ENCODE peak calls at places on chromosomes 11 and 22, in eight cellular contexts. Q is IMR-90, F is lung, G is cardiac muscle cell, X is pancreas, Y is mucosa of descending colon, U is dorsolateral prefrontal cortex, M is fibroblast of the aortic adventitia. K is an unnamed sample.

GRCh38 chr11:469684-470667 is 19.9 kb downstream of the PTDSS2 start:
- DNase-seq in Q (peak; percentile 81), F (peak; percentile 75), G (no peak), X (no peak), Y (peak; percentile 69), U (peak; percentile 78), M (peak; percentile 86), K (peak; percentile 52)

GRCh38 chr22:37932401-37932800 is 21.0 kb downstream of the C22orf23 start:
- DNase-seq in Q (no peak), F (no peak), G (no peak), X (no peak), Y (no peak), U (no peak), M (no peak), K (no peak)

GRCh38 chr22:48782817-48783511 is 1044.7 kb downstream of the BRD1 start:
- DNase-seq in Q (no peak), F (peak; percentile 16), G (no peak), X (no peak), Y (no peak), U (no peak), M (no peak), K (no peak)

GRCh38 chr11:3000032-3000961 is 8.2 kb upstream of the NAP1L4 start:
- DNase-seq in Q (peak; percentile 60), F (no peak), G (peak; percentile 68), X (peak; percentile 75), Y (peak; percentile 60), U (peak; percentile 97), M (peak; percentile 46), K (peak; percentile 83)

GRCh38 chr11:16606784-16607674 is 131.4 kb upstream of the C11orf58 start:
- DNase-seq in Q (peak; percentile 41), F (peak; percentile 51), G (peak; percentile 60), X (peak; percentile 43), Y (no peak), U (no peak), M (no peak), K (peak; percentile 30)

GRCh38 chr22:41745968-41746367 is 46.7 kb downstream of the MEI1 start:
- DNase-seq in Q (no peak), F (no peak), G (no peak), X (no peak), Y (no peak), U (no peak), M (no peak), K (no peak)

GRCh38 chr22:30930228-30930627 is 38.3 kb downstream of the MORC2 start:
- DNase-seq in Q (no peak), F (no peak), G (no peak), X (no peak), Y (no peak), U (no peak), M (no peak), K (no peak)

GRCh38 chr11:44611687-44612437 is 46.4 kb downstream of the CD82 start:
- DNase-seq in Q (no peak), F (no peak), G (no peak), X (no peak), Y (peak; percentile 29), U (no peak), M (no peak), K (no peak)

GRCh38 chr11:35012467-35013191 is 96.2 kb downstream of the PDHX start:
- DNase-seq in Q (no peak), F (no peak), G (no peak), X (no peak), Y (no peak), U (no peak), M (no peak), K (no peak)

GRCh38 chr22:35887296-35887875 is 141.2 kb downstream of the RBFOX2 start:
- DNase-seq in Q (peak; percentile 74), F (no peak), G (no peak), X (no peak), Y (no peak), U (no peak), M (no peak), K (peak; percentile 28)

GRCh38 chr22:36012332-36012731 is 16.3 kb downstream of the RBFOX2 start:
- DNase-seq in Q (peak; percentile 32), F (no peak), G (no peak), X (no peak), Y (no peak), U (no peak), M (no peak), K (no peak)

GRCh38 chr11:64742940-64743590 is 877 bp downstream of the RASGRP2 start:
- DNase-seq in Q (no peak), F (peak; percentile 79), G (peak; percentile 80), X (peak; percentile 56), Y (peak; percentile 73), U (no peak), M (no peak), K (no peak)

GRCh38 chr11:126361400-126361799 is 5.9 kb downstream of the ST3GAL4 start:
- DNase-seq in Q (no peak), F (no peak), G (no peak), X (no peak), Y (no peak), U (no peak), M (no peak), K (no peak)

GRCh38 chr22:30078320-30079311 is 1.6 kb upstream of the HORMAD2 start:
- DNase-seq in Q (no peak), F (peak; percentile 56), G (no peak), X (no peak), Y (no peak), U (peak; percentile 47), M (no peak), K (no peak)

GRCh38 chr22:28075260-28075981 is 156.4 kb upstream of the PITPNB start:
- DNase-seq in Q (peak; percentile 91), F (peak; percentile 62), G (no peak), X (peak; percentile 45), Y (peak; percentile 29), U (no peak), M (peak; percentile 84), K (peak; percentile 79)

GRCh38 chr22:24554316-24555159 is at the start of gene GUCD1:
- DNase-seq in Q (peak; percentile 41), F (no peak), G (peak; percentile 31), X (peak; percentile 45), Y (peak; percentile 65), U (peak; percentile 36), M (peak; percentile 43), K (peak; percentile 27)

GRCh38 chr11:44110231-44110679 is 14.8 kb downstream of the EXT2 start:
- DNase-seq in Q (peak; percentile 40), F (peak; percentile 43), G (peak; percentile 70), X (no peak), Y (peak; percentile 76), U (peak; percentile 50), M (peak; percentile 50), K (peak; percentile 49)

GRCh38 chr11:130478204-130478701 is 29.8 kb downstream of the ADAMTS15 start:
- DNase-seq in Q (peak; percentile 95), F (peak; percentile 68), G (peak; percentile 37), X (no peak), Y (peak; percentile 47), U (no peak), M (peak; percentile 98), K (peak; percentile 87)

GRCh38 chr11:95762513-95762912 is 27.1 kb downstream of the FAM76B start:
- DNase-seq in Q (peak; percentile 19), F (no peak), G (no peak), X (no peak), Y (no peak), U (no peak), M (peak; percentile 10), K (peak; percentile 8)

GRCh38 chr11:64093233-64094039 is 57.7 kb downstream of the FLRT1 start:
- DNase-seq in Q (no peak), F (no peak), G (no peak), X (no peak), Y (no peak), U (no peak), M (no peak), K (no peak)

DNA sequence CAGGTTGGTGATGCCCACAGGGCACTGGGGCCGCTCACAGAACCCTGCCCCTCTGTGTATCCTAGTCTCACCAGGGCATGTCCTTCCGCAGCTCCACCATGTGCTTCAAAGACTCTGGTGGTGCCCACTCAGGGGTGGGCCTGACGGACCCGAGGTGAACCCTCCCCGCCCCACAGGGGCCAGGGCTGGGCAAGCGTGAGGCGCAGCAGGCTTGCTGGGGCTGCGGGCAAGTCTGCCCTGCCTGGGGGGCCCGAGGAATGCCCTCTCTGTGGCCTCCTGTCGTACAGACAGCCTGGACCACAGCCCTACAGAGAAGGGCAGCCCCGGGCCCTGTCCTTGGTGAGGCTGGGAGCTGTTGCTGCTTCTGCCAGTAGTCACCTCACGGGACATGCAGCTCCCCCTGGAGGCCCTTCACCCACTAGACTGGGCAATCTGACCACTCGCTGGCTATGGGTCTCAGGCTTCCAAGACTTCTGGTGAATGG is 40.2 kb downstream of the TBX1 start:
- DNase-seq in Q (peak; percentile 25), F (no peak), G (peak; percentile 57), X (no peak), Y (no peak), U (no peak), M (peak; percentile 25), K (peak; percentile 26)
- TF ChIP-seq CTCF in Q (peak; percentile 43), F (no peak), G (peak; percentile 43), X (no peak), Y (no peak), U (no peak), M (peak; percentile 34), K (peak; percentile 57)

DNA sequence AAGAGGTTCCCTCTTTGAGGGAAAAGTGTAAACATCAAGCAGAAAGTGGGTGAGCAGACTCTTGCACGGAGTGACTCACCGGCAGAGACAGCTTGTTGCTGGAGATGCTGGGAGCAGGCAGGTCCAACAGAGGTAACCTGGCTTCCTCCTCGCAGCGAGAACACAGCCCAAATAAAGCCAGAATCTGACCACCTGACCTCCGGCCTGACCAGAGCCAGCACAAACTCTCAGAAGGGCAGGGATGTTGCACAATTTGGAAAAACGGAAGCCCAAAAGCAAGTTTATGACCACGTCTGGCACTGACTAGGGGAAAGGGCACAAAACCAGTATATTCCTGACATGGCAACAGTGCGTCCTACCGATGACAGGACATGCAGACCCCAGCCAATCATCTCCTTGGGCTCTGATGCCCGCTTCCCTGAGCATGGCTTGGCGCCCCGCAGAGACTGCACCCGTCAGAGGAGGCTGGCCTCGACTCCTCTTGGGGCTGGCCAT is 5.4 kb downstream of the SMCO4 start:
- DNase-seq in Q (peak; percentile 47), F (peak; percentile 72), G (no peak), X (peak; percentile 29), Y (no peak), U (peak; percentile 39), M (no peak), K (no peak)
- H3K4me3 ChIP-seq in Q (no peak overlapping the region), F (no peak overlapping the region), G (no peak overlapping the region), X (no peak overlapping the region), Y (no peak overlapping the region), U (no peak overlapping the region), M (no peak overlapping the region), K (no peak overlapping the region)

DNA sequence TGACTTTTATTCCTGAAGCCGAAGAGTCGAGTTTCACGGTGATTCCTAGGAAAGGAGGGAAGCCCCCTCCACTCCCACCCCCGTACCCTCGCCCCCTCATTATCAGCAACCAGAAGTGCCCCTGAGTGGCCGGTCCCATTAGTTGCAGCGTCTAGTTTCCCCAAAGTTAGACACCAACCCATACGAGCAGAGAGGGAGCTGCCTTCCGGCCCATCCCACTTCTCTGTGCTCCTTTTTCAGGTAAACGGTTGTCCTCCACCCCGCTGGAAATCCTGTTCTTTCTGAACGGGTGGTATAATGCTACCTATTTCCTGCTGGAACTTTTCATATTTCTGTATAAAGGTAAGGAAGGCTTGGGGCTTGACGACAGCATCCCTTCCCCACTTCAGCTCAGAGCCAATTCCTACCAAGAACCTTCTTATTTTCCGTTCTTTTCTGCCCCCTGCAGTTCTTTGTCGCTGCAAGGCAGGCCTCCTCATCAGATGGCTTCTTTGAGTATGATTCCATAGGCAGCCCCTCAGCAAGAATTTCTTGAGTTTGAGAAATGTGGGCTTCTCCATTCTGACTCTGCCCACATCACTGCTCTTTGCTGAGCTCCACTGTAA is 706 bp downstream of the TMEM216 start:
- DNase-seq in Q (peak; percentile 34), F (no peak), G (peak; percentile 12), X (no peak), Y (peak; percentile 27), U (no peak), M (peak; percentile 33), K (no peak)
- TF ChIP-seq CTCF in Q (peak; percentile 39), F (no peak), G (peak; percentile 30), X (no peak), Y (no peak), U (no peak), M (peak; percentile 47), K (peak; percentile 27)

GRCh38 chr22:19766235-19766505 is 5.6 kb downstream of the TBX1 start:
- DNase-seq in Q (no peak), F (no peak), G (no peak), X (no peak), Y (no peak), U (no peak), M (no peak), K (no peak)
- H3K4me3 ChIP-seq in Q (no peak overlapping the region), F (no peak overlapping the region), G (peak overlapping the region; percentile 20), X (peak overlapping the region; percentile 45), Y (no peak overlapping the region), U (peak overlapping the region; percentile 16), M (no peak overlapping the region), K (no peak overlapping the region)